ENCODE peak calls at places on chromosomes 6 and 20, in four cellular contexts. W, A, K and L are unnamed samples.

GRCh38 chr6:80332013-80332412 is 225.5 kb downstream of the BCKDHB start:
- DNase-seq in W (no peak), A (no peak), K (no peak), L (no peak)

GRCh38 chr6:88115307-88115706 is 50.8 kb downstream of the CNR1 start:
- DNase-seq in W (no peak), A (no peak), K (no peak), L (no peak)

GRCh38 chr6:26312501-26313390 is 52.3 kb upstream of the BTN3A2 start:
- DNase-seq in W (peak; percentile 73), A (no peak), K (peak; percentile 95), L (peak; percentile 83)

GRCh38 chr6:2739335-2739734 is 11.4 kb downstream of the MYLK4 start:
- DNase-seq in W (peak; percentile 30), A (no peak), K (peak; percentile 90), L (peak; percentile 9)

GRCh38 chr20:37526238-37526838 is 1.3 kb downstream of the BLCAP start:
- DNase-seq in W (peak; percentile 75), A (no peak), K (peak; percentile 52), L (peak; percentile 97)

GRCh38 chr6:99613398-99613704 is 6.7 kb downstream of the PRDM13 start:
- DNase-seq in W (no peak), A (no peak), K (peak; percentile 18), L (no peak)

GRCh38 chr20:58625585-58625984 is 25.5 kb upstream of the STX16 start:
- DNase-seq in W (no peak), A (no peak), K (peak; percentile 25), L (no peak)

GRCh38 chr6:70310063-70310694 is 7.3 kb upstream of the COL9A1 start:
- DNase-seq in W (peak; percentile 14), A (no peak), K (peak; percentile 53), L (peak; percentile 54)

GRCh38 chr6:141580988-141581387 is 551.7 kb upstream of the GJE1 start:
- DNase-seq in W (no peak), A (no peak), K (peak; percentile 36), L (no peak)

GRCh38 chr6:26022166-26022510 is 59.5 kb downstream of the TRIM38 start:
- DNase-seq in W (peak; percentile 77), A (peak; percentile 59), K (peak; percentile 88), L (peak; percentile 90)

GRCh38 chr6:30122515-30122914 is 9.6 kb upstream of the TRIM31 start:
- DNase-seq in W (no peak), A (no peak), K (no peak), L (no peak)

GRCh38 chr6:127510876-127511275 is 8.3 kb downstream of the MTCL3 start:
- DNase-seq in W (no peak), A (no peak), K (no peak), L (no peak)

GRCh38 chr6:143337201-143337949 is 113.1 kb downstream of the ADAT2 start:
- DNase-seq in W (peak; percentile 49), A (no peak), K (peak; percentile 8), L (peak; percentile 31)

GRCh38 chr6:117509021-117509420 is 26.5 kb downstream of the DCBLD1 start:
- DNase-seq in W (no peak), A (no peak), K (no peak), L (no peak)

GRCh38 chr6:79946242-79946641 is 1.1 kb downstream of the ELOVL4 start:
- DNase-seq in W (no peak), A (no peak), K (peak; percentile 35), L (no peak)

GRCh38 chr20:17936791-17937687 is 31.6 kb downstream of the SNX5 start:
- DNase-seq in W (no peak), A (no peak), K (peak; percentile 81), L (peak; percentile 79)

GRCh38 chr20:46430921-46431712 is 24.7 kb upstream of the ELMO2 start:
- DNase-seq in W (no peak), A (no peak), K (no peak), L (no peak)

GRCh38 chr20:46423342-46423741 is 16.9 kb upstream of the ELMO2 start:
- DNase-seq in W (no peak), A (no peak), K (no peak), L (no peak)

GRCh38 chr20:46423882-46424482 is 17.6 kb upstream of the ELMO2 start:
- DNase-seq in W (no peak), A (no peak), K (no peak), L (no peak)

GRCh38 chr20:46433051-46433450 is 26.6 kb upstream of the ELMO2 start:
- DNase-seq in W (no peak), A (no peak), K (no peak), L (no peak)

DNA sequence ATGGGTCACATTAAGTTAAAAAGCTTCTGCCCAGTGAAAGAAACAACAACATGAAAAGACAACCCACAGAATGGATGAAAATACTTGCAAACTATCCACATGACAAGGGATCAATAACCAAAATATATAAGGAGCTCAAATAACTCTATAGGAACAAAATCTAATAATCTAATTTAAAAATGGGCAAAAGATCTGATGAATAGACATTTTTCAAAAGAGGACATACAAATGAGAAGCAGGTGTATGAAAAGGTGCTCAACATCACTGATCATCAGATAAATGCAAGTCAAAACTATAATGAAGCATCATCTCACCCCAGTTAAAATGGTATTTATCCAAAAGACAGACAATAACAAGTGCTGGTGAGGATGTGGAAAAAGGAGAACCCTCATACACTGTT is 21.0 kb upstream of the ELMO2 start:
- DNase-seq in W (no peak), A (no peak), K (no peak), L (no peak)
- H3K27me3 ChIP-seq in W (peaks cover 24% of the 10 kb centered on the region), A (no peaks in the 10 kb centered on the region), K (peaks cover 14% of the 10 kb centered on the region), L (no peaks in the 10 kb centered on the region)

GRCh38 chr6:53192590-53193232 is 44.1 kb upstream of the GCM1 start:
- DNase-seq in W (no peak), A (no peak), K (no peak), L (peak; percentile 7)
- TF ChIP-seq FOS in W (no peak), A (no peak), K (no peak), L (no peak)

GRCh38 chr6:1626481-1626880 is 16.8 kb downstream of the FOXC1 start:
- DNase-seq in W (no peak), A (no peak), K (no peak), L (peak; percentile 45)
- H3K27me3 ChIP-seq in W (peaks cover 63% of the 10 kb centered on the region), A (peaks cover 4% of the 10 kb centered on the region), K (peaks cover 2% of the 10 kb centered on the region), L (peaks cover 15% of the 10 kb centered on the region)

DNA sequence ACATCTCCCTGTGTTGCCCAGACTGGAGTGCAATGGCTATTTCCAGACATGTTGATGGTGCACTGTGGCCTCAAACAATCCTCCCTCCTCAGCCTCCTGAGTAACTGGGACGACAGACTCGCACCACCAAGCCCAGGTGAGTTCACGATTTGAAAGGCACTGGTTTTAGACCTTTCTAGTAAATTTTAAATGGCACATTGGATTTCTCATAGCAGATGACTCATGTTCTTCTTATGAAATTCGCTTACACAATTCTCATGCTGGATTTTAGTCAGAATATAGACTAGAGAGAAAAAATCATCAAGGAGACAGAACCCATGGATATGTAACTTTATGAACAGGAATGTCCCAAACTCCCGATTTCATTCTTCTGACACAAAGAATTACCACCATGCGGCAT is 18.1 kb upstream of the PXDC1 start:
- DNase-seq in W (no peak), A (no peak), K (peak; percentile 68), L (no peak)
- TF ChIP-seq FOS in W (no peak), A (no peak), K (peak; percentile 75), L (no peak)

GRCh38 chr20:63233061-63233344 is 2.7 kb upstream of the BIRC7 start:
- DNase-seq in W (no peak), A (no peak), K (no peak), L (no peak)

GRCh38 chr20:63232235-63233060 is 3.3 kb upstream of the BIRC7 start:
- DNase-seq in W (no peak), A (no peak), K (peak; percentile 96), L (peak; percentile 11)

GRCh38 chr20:63235399-63235983 is at the start of gene BIRC7:
- DNase-seq in W (peak; percentile 46), A (no peak), K (no peak), L (no peak)

GRCh38 chr20:63234693-63235398 is 859 bp upstream of the BIRC7 start:
- DNase-seq in W (no peak), A (no peak), K (no peak), L (no peak)

GRCh38 chr20:63233924-63234323 is 1.8 kb upstream of the BIRC7 start:
- DNase-seq in W (no peak), A (no peak), K (no peak), L (no peak)
- H3K27me3 ChIP-seq in W (peaks cover 54% of the 10 kb centered on the region), A (peaks cover 3% of the 10 kb centered on the region), K (no peaks in the 10 kb centered on the region), L (peaks cover 8% of the 10 kb centered on the region)